ENCODE peak calls at places on chromosome 4, in seven cellular contexts. O, J, I, Q, R, M and U are unnamed samples. For H3K4me1, the result is how much of the 10 kb centered on the place peaks cover.

GRCh38 chr4:38119663-38120374 is 159.6 kb downstream of the PTTG2 start:
- DNase-seq in O (no peak), J (no peak), I (no peak), Q (no peak), R (no peak), M (no peak), U (no peak)

GRCh38 chr4:99815597-99816011 is 1.0 kb upstream of the DAPP1 start:
- DNase-seq in O (no peak), J (no peak), I (no peak), Q (no peak), R (peak), M (peak), U (peak)

GRCh38 chr4:15303052-15303641 is 124.7 kb upstream of the C1QTNF7 start:
- DNase-seq in O (no peak), J (no peak), I (peak), Q (no peak), R (no peak), M (no peak), U (no peak)

GRCh38 chr4:78441786-78442185 is 109.8 kb upstream of the ANXA3 start:
- DNase-seq in O (no peak), J (no peak), I (no peak), Q (no peak), R (no peak), M (no peak), U (no peak)

GRCh38 chr4:188113156-188113555 is 3.8 kb upstream of the TRIML2 start:
- DNase-seq in O (no peak), J (no peak), I (no peak), Q (no peak), R (no peak), M (no peak), U (no peak)

GRCh38 chr4:99403380-99404194 is 31.6 kb downstream of the ADH7 start:
- DNase-seq in O (no peak), J (no peak), I (no peak), Q (no peak), R (no peak), M (no peak), U (peak)

GRCh38 chr4:31085736-31086135 is 365.6 kb downstream of the PCDH7 start:
- DNase-seq in O (no peak), J (no peak), I (no peak), Q (no peak), R (no peak), M (no peak), U (no peak)

GRCh38 chr4:54558889-54559682 is 98.7 kb upstream of the KIT start:
- DNase-seq in O (no peak), J (no peak), I (no peak), Q (no peak), R (no peak), M (no peak), U (peak)

GRCh38 chr4:150218447-150218846 is 140.2 kb downstream of the DCLK2 start:
- DNase-seq in O (no peak), J (no peak), I (no peak), Q (no peak), R (no peak), M (no peak), U (no peak)

GRCh38 chr4:189090174-189090814 is 850.4 kb upstream of the FRG1 start:
- DNase-seq in O (peak), J (no peak), I (peak), Q (no peak), R (no peak), M (peak), U (peak)

GRCh38 chr4:173264245-173264959 is 69.8 kb downstream of the HMGB2 start:
- DNase-seq in O (peak), J (peak), I (no peak), Q (no peak), R (peak), M (no peak), U (peak)

GRCh38 chr4:26861434-26862186 is 969 bp downstream of the STIM2 start:
- DNase-seq in O (peak), J (peak), I (peak), Q (peak), R (peak), M (no peak), U (peak)

GRCh38 chr4:182978152-182978827 is 61.1 kb upstream of the DCTD start:
- DNase-seq in O (no peak), J (no peak), I (no peak), Q (no peak), R (no peak), M (no peak), U (no peak)

GRCh38 chr4:44869222-44869882 is 143.0 kb upstream of the GNPDA2 start:
- DNase-seq in O (no peak), J (no peak), I (no peak), Q (no peak), R (no peak), M (no peak), U (no peak)

GRCh38 chr4:13597604-13598003 is 29.9 kb downstream of the BOD1L1 start:
- DNase-seq in O (no peak), J (no peak), I (no peak), Q (no peak), R (no peak), M (no peak), U (no peak)

GRCh38 chr4:87188932-87189331 is 31.5 kb downstream of the KLHL8 start:
- DNase-seq in O (no peak), J (no peak), I (no peak), Q (no peak), R (no peak), M (no peak), U (no peak)

GRCh38 chr4:107035711-107036601 is at the start of gene DKK2:
- DNase-seq in O (peak), J (no peak), I (no peak), Q (peak), R (peak), M (no peak), U (peak)

GRCh38 chr4:2042207-2042946 is 16.8 kb upstream of the NAT8L start:
- DNase-seq in O (peak), J (peak), I (no peak), Q (peak), R (peak), M (no peak), U (no peak)

GRCh38 chr4:137390707-137391106 is 141.6 kb downstream of the PCDH18 start:
- DNase-seq in O (no peak), J (no peak), I (no peak), Q (no peak), R (no peak), M (no peak), U (no peak)

GRCh38 chr4:54063224-54063623 is 1.2 kb downstream of the CHIC2 start:
- DNase-seq in O (no peak), J (no peak), I (no peak), Q (no peak), R (no peak), M (no peak), U (peak)

GRCh38 chr4:25523405-25523804 is 132.2 kb upstream of the SLC34A2 start:
- DNase-seq in O (no peak), J (no peak), I (no peak), Q (no peak), R (peak), M (no peak), U (peak)

GRCh38 chr4:119733431-119733830 is 104.8 kb upstream of the PDE5A start:
- DNase-seq in O (no peak), J (no peak), I (no peak), Q (no peak), R (no peak), M (no peak), U (no peak)

GRCh38 chr4:164023214-164023613 is 528.7 kb downstream of the TMA16 start:
- DNase-seq in O (no peak), J (no peak), I (no peak), Q (no peak), R (no peak), M (peak), U (no peak)

GRCh38 chr4:176717237-176717636 is 75.5 kb downstream of the VEGFC start:
- DNase-seq in O (no peak), J (no peak), I (no peak), Q (no peak), R (no peak), M (no peak), U (no peak)

GRCh38 chr4:186685744-186686143 is 37.9 kb downstream of the FAT1 start:
- DNase-seq in O (no peak), J (no peak), I (peak), Q (no peak), R (no peak), M (peak), U (peak)

GRCh38 chr4:149980941-149981340 is 97.3 kb upstream of the DCLK2 start:
- DNase-seq in O (peak), J (peak), I (peak), Q (no peak), R (peak), M (peak), U (peak)

GRCh38 chr4:44738615-44739014 is 12.3 kb upstream of the GNPDA2 start:
- DNase-seq in O (no peak), J (no peak), I (no peak), Q (no peak), R (no peak), M (no peak), U (no peak)

GRCh38 chr4:105714071-105714521 is 5.5 kb downstream of the GSTCD start:
- DNase-seq in O (no peak), J (no peak), I (no peak), Q (no peak), R (no peak), M (no peak), U (no peak)

GRCh38 chr4:163748474-163748873 is 254.0 kb downstream of the TMA16 start:
- DNase-seq in O (no peak), J (no peak), I (no peak), Q (no peak), R (no peak), M (no peak), U (no peak)

GRCh38 chr4:151766691-151767090 is 5.9 kb upstream of the GATB start:
- DNase-seq in O (no peak), J (no peak), I (no peak), Q (no peak), R (no peak), M (peak), U (peak)

GRCh38 chr4:3412257-3413020 is 29.3 kb upstream of the HGFAC start:
- DNase-seq in O (no peak), J (no peak), I (no peak), Q (peak), R (no peak), M (no peak), U (no peak)

GRCh38 chr4:28508649-28509048 is 1648.0 kb downstream of the STIM2 start:
- DNase-seq in O (no peak), J (no peak), I (no peak), Q (no peak), R (no peak), M (no peak), U (no peak)

GRCh38 chr4:57378766-57379165 is 268.6 kb upstream of the IGFBP7 start:
- DNase-seq in O (no peak), J (no peak), I (no peak), Q (no peak), R (no peak), M (no peak), U (no peak)

GRCh38 chr4:140884431-140885058 is 128.4 kb upstream of the TBC1D9 start:
- DNase-seq in O (peak), J (peak), I (peak), Q (no peak), R (peak), M (peak), U (peak)

GRCh38 chr4:85005865-85006377 is 39.4 kb upstream of the WDFY3 start:
- DNase-seq in O (no peak), J (no peak), I (no peak), Q (no peak), R (no peak), M (no peak), U (no peak)

DNA sequence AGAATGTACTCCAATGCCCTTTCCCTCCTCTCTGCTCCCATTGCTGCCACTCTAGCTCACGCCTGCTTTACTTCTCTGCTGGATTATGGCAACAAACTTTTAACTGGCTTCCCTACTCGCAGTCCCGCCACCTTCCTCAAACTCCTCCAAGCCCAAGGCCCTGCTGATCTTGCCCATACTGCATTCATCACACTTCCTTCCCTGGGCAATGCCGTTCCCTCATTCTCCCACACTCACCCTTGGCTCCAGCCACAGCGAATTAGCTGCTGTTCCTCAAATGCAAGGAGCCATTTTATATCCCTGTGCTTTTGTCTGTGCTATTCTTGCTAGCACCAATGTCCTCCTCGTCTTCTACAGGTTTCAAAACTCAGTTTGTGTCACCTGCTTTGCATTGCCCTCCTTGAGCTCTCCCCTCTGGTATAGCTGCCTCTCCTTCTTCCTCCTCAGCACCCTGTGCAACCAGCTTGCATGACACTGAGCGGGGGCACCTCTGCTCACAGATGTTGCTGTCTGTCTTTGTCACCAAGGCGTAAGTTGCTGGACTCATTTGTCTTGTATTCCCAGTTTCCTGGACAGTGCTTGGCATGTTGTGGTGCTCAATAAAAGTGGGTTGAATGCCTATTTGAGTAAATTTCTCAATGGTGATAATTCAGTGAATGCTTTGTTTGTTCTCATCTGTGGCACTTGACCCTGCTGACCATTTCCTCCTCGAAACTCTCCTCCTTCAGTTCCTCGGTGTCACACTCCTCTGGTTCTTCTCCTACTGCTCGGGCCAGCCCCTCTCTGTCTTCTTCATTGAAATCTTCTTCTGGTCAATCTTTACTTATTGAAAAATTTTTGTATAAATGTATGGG is 22.4 kb upstream of the MGST2 start:
- DNase-seq in O (no peak), J (no peak), I (no peak), Q (peak), R (no peak), M (no peak), U (no peak)
- H3K4me1 ChIP-seq in O (under half), J (under half), I (half or more), Q (under half), R (under half), M (under half), U (under half)

GRCh38 chr4:7439699-7440098 is 5.0 kb upstream of the PSAPL1 start:
- DNase-seq in O (no peak), J (no peak), I (no peak), Q (no peak), R (no peak), M (no peak), U (no peak)

GRCh38 chr4:7444731-7445130 is 10.0 kb upstream of the PSAPL1 start:
- DNase-seq in O (no peak), J (no peak), I (no peak), Q (no peak), R (no peak), M (no peak), U (no peak)

GRCh38 chr4:7444314-7444713 is 9.6 kb upstream of the PSAPL1 start:
- DNase-seq in O (no peak), J (no peak), I (no peak), Q (no peak), R (no peak), M (no peak), U (no peak)

GRCh38 chr4:7442609-7443140 is 7.9 kb upstream of the PSAPL1 start:
- DNase-seq in O (no peak), J (no peak), I (no peak), Q (no peak), R (no peak), M (no peak), U (no peak)

DNA sequence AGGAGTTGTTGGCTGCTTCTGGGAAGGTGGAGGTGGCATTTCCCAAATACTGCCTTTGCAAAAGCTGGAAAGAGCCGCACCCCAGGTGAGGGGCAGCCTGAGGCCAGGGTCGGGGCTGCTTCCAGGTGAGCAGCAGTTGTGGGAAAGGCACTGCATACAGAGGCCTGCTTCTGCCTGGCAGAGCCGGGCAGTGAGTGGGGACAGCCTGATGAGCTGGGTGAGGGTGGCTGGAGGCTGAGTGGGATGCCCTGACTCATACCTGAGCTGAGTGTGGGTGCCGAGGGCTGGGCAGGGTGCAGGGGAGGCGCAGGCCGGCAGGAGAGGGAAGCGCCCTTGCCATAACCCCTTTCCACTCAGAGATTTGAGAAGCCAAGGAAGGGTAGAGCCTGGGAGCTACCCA is 6.5 kb upstream of the PSAPL1 start:
- DNase-seq in O (no peak), J (no peak), I (no peak), Q (no peak), R (no peak), M (no peak), U (no peak)
- H3K4me1 ChIP-seq in O (under half), J (under half), I (under half), Q (under half), R (under half), M (under half), U (under half)

GRCh38 chr4:159153669-159154068 is 50.8 kb downstream of the RAPGEF2 start:
- DNase-seq in O (no peak), J (no peak), I (no peak), Q (no peak), R (no peak), M (no peak), U (no peak)
- H3K4me1 ChIP-seq in O (under half), J (under half), I (under half), Q (under half), R (under half), M (under half), U (under half)

GRCh38 chr4:153232768-153233167 is 28.5 kb downstream of the TRIM2 start:
- DNase-seq in O (peak), J (no peak), I (peak), Q (no peak), R (peak), M (peak), U (peak)
- H3K4me1 ChIP-seq in O (under half), J (under half), I (under half), Q (under half), R (under half), M (under half), U (under half)

DNA sequence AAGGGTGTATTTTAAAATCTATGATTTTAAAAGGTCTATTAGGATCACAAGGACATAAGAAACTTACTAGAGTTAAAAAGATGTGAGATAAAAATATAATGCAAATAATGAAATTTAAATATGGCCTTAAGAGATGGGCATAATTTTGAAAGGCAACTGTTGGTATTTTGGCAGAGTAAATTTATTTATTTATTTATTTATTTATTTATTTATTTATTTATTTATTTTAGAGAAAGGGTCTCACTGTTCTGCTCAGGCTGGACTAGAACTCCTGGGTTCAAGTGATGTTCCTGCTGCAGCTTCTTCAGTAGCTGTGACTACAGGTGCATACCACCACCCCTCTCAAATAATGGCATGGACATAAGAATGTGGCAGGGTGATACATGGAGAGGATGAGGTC is 932.1 kb upstream of the LCORL start:
- DNase-seq in O (no peak), J (no peak), I (no peak), Q (no peak), R (no peak), M (no peak), U (no peak)
- H3K4me1 ChIP-seq in O (under half), J (under half), I (under half), Q (under half), R (under half), M (under half), U (under half)

DNA sequence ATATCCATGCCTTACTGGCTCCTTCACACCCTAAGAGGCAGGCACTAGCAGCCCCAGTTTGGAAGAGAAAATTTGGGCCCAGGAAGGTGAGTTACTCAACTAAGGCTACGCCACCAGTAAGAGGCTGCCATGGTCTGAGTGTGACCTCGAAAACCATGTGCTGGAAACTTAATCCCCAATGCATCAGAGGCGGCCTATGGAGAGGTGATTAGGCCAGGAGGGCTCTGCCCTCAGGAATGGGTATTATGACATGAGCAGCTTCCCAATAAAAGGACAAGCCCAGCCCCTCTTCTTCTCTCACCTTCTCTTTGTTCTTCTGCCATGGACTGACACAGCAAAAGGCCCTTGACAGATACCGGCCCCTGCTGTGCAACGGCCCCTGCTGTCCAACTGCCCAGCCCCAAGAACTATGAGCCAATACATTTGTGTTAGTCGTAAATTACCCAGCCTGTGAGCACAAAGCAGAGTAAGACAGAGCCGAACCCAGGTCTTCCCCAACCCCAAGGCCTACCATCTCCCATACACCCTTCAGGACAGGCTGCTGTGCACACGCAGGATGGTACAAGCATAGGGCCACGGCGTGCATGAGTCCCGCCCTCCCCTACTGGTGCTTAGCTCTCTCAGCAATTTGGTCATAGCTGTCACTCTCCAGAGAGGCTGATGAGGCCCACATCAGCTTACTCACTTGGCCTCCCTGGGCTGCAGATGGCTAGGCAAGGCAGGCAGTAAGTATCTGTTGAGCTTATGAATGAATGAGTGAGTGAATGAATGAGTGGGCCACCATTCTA is 14.2 kb downstream of the WDR1 start:
- DNase-seq in O (no peak), J (no peak), I (no peak), Q (no peak), R (no peak), M (no peak), U (no peak)
- H3K4me1 ChIP-seq in O (half or more), J (under half), I (under half), Q (half or more), R (under half), M (under half), U (under half)

DNA sequence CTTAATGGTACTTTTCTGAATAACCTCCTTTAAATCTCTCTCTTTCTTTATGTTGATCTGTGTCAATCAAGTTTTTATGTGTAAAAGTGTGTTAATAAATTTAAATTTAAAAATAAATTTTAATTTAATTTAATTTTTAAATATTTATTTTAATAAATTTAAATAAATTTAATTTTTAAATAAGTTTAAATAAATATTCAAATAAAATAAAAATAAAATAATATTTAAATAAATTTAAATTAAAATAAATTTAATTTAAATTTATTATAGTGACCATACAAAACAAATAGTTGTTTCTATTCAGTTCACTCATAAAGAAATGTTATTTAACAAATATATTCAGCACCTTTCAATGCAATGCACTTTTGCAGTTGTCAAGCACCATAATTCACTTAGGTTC is 146.9 kb downstream of the GRID2 start:
- DNase-seq in O (no peak), J (no peak), I (no peak), Q (no peak), R (no peak), M (no peak), U (no peak)
- H3K4me1 ChIP-seq in O (under half), J (under half), I (under half), Q (under half), R (under half), M (under half), U (under half)

GRCh38 chr4:184887333-184887732 is 61.6 kb upstream of the ACSL1 start:
- DNase-seq in O (no peak), J (no peak), I (no peak), Q (no peak), R (no peak), M (no peak), U (no peak)
- H3K4me1 ChIP-seq in O (under half), J (under half), I (under half), Q (under half), R (under half), M (under half), U (under half)